ENCODE peak calls at places on chromosomes 4 and X, in five cellular contexts. L, Q, R, D and H are unnamed samples.

GRCh38 chr4:147853706-147854105 is 121.8 kb downstream of the ARHGAP10 start:
- DNase-seq in L (no peak), R (no peak), D (peak), Q (no peak), H (no peak)

GRCh38 chr4:143084566-143084965 is 100.2 kb upstream of the USP38 start:
- DNase-seq in L (no peak), Q (no peak), R (no peak), D (peak), H (peak)

GRCh38 chrX:97402903-97403302 is 519.2 kb downstream of the RPA4 start:
- DNase-seq in R (no peak), Q (no peak), D (no peak), L (no peak), H (no peak)

GRCh38 chr4:152255437-152255836 is 280.5 kb downstream of the FBXW7 start:
- DNase-seq in R (no peak), L (no peak), D (no peak), Q (peak), H (peak)

GRCh38 chr4:86835677-86836076 is 13.5 kb downstream of the SLC10A6 start:
- DNase-seq in R (no peak), L (no peak), Q (no peak), D (no peak), H (no peak)

GRCh38 chr4:66911898-66912297 is 633.4 kb downstream of the CENPC start:
- DNase-seq in R (no peak), D (peak), Q (no peak), L (peak), H (peak)

GRCh38 chrX:45843518-45843917 is 642.8 kb upstream of the DIPK2B start:
- DNase-seq in R (no peak), Q (no peak), D (no peak), L (no peak), H (no peak)

GRCh38 chr4:81359207-81359606 is 112.5 kb downstream of the RASGEF1B start:
- DNase-seq in L (peak), R (no peak), D (no peak), Q (no peak), H (no peak)

GRCh38 chrX:145856181-145856580 is 38.6 kb downstream of the SLITRK2 start:
- DNase-seq in D (no peak), R (no peak), Q (no peak), L (no peak), H (no peak)

GRCh38 chr4:40840985-40841571 is 91.3 kb downstream of the NSUN7 start:
- DNase-seq in R (peak), D (peak), L (peak), Q (peak), H (peak)

GRCh38 chr4:44580231-44580630 is 71.2 kb downstream of the YIPF7 start:
- DNase-seq in L (no peak), D (no peak), Q (no peak), R (no peak), H (no peak)

GRCh38 chr4:4919926-4920325 is 60.5 kb downstream of the MSX1 start:
- DNase-seq in Q (no peak), L (no peak), R (no peak), D (no peak), H (no peak)

GRCh38 chr4:22356996-22357596 is 158.8 kb downstream of the ADGRA3 start:
- DNase-seq in D (peak), R (no peak), Q (no peak), L (peak), H (peak)

GRCh38 chrX:120251471-120252011 is 929 bp downstream of the ZBTB33 start:
- DNase-seq in R (peak), D (peak), L (peak), Q (no peak), H (peak)

GRCh38 chr4:2891294-2891693 is 47.6 kb downstream of the ADD1 start:
- DNase-seq in R (no peak), D (peak), L (no peak), Q (no peak), H (peak)

GRCh38 chr4:38179690-38180299 is 219.6 kb downstream of the PTTG2 start:
- DNase-seq in D (peak), R (peak), Q (peak), L (peak), H (peak)

GRCh38 chrX:30822068-30822671 is 66.9 kb downstream of the TAB3 start:
- DNase-seq in L (no peak), D (no peak), Q (peak), R (no peak), H (no peak)

GRCh38 chr4:36138221-36138620 is 106.1 kb downstream of the ARAP2 start:
- DNase-seq in D (no peak), Q (no peak), L (peak), R (no peak), H (peak)

GRCh38 chr4:7120341-7120740 is 52.5 kb upstream of the GRPEL1 start:
- DNase-seq in R (no peak), D (no peak), L (no peak), Q (no peak), H (no peak)

GRCh38 chrX:40058719-40059118 is 39.0 kb downstream of the BCOR start:
- DNase-seq in L (no peak), Q (no peak), R (no peak), D (no peak), H (no peak)

GRCh38 chr4:55122235-55122634 is 3.2 kb downstream of the KDR start:
- DNase-seq in D (no peak), L (no peak), Q (no peak), R (no peak), H (no peak)

GRCh38 chrX:17597836-17598434 is 139.4 kb upstream of the SCML1 start:
- DNase-seq in L (no peak), R (no peak), D (peak), Q (no peak), H (peak)

GRCh38 chr4:17809667-17810066 is 890 bp downstream of the DCAF16 start:
- DNase-seq in Q (no peak), R (no peak), D (no peak), L (no peak), H (no peak)

GRCh38 chr4:37540486-37540885 is 145.7 kb downstream of the RELL1 start:
- DNase-seq in L (peak), Q (no peak), D (no peak), R (peak), H (peak)

GRCh38 chr4:137363496-137363895 is 168.8 kb downstream of the PCDH18 start:
- DNase-seq in L (no peak), R (no peak), Q (no peak), D (no peak), H (no peak)

GRCh38 chr4:56086073-56086521 is 137.4 kb downstream of the CEP135 start:
- DNase-seq in R (peak), L (no peak), D (no peak), Q (no peak), H (no peak)

GRCh38 chrX:40176256-40176978 is 78.7 kb upstream of the BCOR start:
- DNase-seq in D (peak), R (peak), L (no peak), Q (no peak), H (no peak)

GRCh38 chr4:81555489-81555888 is 83.8 kb upstream of the RASGEF1B start:
- DNase-seq in R (no peak), L (no peak), Q (no peak), D (no peak), H (no peak)

GRCh38 chr4:54840992-54841768 is 183.4 kb downstream of the KIT start:
- DNase-seq in Q (no peak), L (no peak), R (peak), D (peak), H (no peak)

GRCh38 chr4:113849771-113850170 is 88.2 kb upstream of the CAMK2D start:
- DNase-seq in D (no peak), R (no peak), Q (no peak), L (no peak), H (peak)

GRCh38 chrX:134537179-134537945 is 77.4 kb downstream of the HPRT1 start:
- DNase-seq in D (no peak), R (no peak), L (no peak), Q (no peak), H (peak)

GRCh38 chr4:5381981-5382441 is 326.3 kb downstream of the EVC2 start:
- DNase-seq in D (peak), Q (no peak), L (no peak), R (no peak), H (peak)

GRCh38 chrX:10855845-10856244 is 235.5 kb upstream of the MID1 start:
- DNase-seq in R (no peak), D (no peak), L (no peak), Q (no peak), H (no peak)

GRCh38 chrX:86237482-86237881 is 89.2 kb downstream of the DACH2 start:
- DNase-seq in R (no peak), L (no peak), Q (no peak), D (no peak), H (no peak)

GRCh38 chrX:123756320-123756719 is 23.5 kb upstream of the THOC2 start:
- DNase-seq in R (no peak), Q (no peak), L (no peak), D (peak), H (peak)

GRCh38 chr4:176309046-176309445 is 10.7 kb upstream of the SPCS3 start:
- DNase-seq in R (no peak), D (no peak), Q (no peak), L (no peak), H (no peak)

DNA sequence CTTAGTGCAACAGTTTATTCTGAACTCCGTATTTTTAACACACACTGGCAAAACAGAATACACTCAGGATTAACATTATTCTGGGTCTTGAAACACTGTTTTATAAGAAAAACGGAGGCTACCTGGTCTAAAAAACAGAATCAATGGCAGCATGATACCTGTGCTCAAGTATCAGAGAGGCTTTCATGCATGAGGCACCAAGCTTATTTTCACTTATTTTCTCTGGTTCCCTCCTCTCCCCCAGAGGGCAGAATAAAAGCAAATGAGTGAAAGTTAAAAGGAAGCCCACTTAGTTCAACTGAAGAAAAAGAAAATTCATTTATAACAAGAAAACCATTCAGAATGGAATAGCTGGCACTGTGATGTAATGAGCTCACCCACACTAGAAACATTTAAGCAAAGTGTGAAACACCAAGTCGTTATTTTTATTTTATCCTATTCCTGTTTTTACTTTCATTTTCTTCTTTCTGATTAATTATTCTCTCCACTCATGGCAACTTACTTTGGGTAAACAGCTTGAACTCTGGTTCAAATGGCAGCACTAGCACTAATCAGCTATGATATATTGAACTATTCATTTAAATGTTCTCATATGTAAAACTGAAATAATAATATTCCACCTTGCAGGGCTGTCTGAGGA is 211.8 kb downstream of the PPP3CA start:
- DNase-seq in D (no peak), Q (no peak), R (no peak), L (no peak), H (no peak)
- H3K9ac ChIP-seq in D (no peak), Q (no peak), R (no peak), L (no peak), H (no peak)

GRCh38 chrX:23742693-23743622 is at the start of gene ACOT9:
- DNase-seq in L (peak), Q (peak), D (peak), R (peak), H (peak)

GRCh38 chrX:23745786-23746185 is 2.7 kb upstream of the ACOT9 start:
- DNase-seq in R (no peak), D (no peak), L (no peak), Q (no peak), H (no peak)

GRCh38 chrX:23737413-23737812 is 5.7 kb downstream of the ACOT9 start:
- DNase-seq in D (peak), R (no peak), L (no peak), Q (no peak), H (peak)

DNA sequence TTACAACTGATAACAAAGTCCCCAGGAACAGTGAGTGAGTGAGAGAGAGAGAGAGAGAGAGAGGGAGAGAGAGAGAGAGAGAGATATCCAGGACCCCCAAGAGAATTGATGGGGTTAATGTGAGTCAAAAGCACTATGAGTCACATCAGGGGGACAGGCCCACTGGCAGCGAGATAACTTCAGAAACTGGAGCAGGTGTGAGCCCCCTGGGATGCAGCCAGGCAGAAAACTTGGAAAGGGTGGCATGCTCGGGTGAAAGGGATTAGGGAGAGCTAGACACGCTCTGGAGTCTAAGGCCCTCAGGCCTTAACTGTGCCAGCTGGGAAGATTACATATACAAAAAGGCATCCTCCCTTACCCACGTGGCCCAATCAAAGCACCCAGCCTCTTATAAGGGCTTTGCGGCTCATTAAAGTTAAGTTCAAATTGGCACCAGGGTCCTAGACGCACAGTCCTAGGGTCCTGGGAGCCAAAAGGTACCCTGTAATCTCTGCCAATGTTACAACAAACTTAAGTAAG is 843 bp downstream of the ACOT9 start:
- DNase-seq in R (peak), L (peak), Q (no peak), D (peak), H (peak)
- H3K9ac ChIP-seq in R (no peak), L (peak), Q (peak), D (peak), H (peak)

DNA sequence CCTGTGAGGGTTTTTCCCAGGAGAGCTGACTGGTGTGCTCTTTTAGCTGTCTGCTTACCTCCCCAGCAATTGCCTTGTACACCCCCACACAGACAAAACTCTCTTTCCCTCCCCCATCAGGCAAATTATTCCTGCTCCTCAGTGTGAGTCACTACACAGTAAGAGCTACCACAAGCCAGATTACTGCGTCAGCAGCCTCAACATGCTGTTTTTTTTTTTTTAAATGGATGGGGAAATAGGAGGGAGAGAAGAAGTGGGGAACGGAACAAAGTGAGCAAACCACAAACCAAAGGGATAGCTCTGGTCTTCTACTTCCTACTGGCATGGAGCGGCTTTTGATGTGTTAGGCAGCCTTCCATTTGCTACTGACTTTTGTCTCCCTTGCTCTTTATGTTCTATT is 107.5 kb upstream of the ACSL4 start:
- DNase-seq in R (no peak), Q (no peak), L (peak), D (peak), H (peak)
- H3K9ac ChIP-seq in R (no peak), Q (no peak), L (no peak), D (peak), H (peak)

DNA sequence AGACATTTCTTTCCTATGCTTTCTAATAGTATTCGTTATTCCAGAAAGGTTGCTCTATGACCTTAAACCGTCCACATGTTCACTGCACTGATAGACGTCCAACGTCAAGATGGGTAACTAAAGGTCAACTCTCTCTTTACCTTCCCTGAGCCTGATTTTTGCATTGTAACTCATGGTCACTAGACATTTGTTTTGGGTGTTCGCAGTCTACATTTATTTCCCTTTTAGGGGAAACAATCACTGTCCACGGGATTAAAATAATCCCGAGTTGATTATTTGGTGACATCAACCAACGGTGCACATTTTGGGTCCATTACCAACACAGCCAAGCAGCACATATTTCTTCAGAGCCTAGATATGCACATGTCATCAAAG is 540 bp upstream of the HADH start:
- DNase-seq in R (no peak), Q (no peak), D (no peak), L (no peak), H (no peak)
- H3K9ac ChIP-seq in R (no peak), Q (peak), D (peak), L (peak), H (peak)

GRCh38 chrX:53071064-53071463 is 11.1 kb upstream of the TSPYL2 start:
- DNase-seq in Q (no peak), L (no peak), R (no peak), D (no peak), H (no peak)
- H3K9ac ChIP-seq in Q (no peak), L (no peak), R (no peak), D (no peak), H (no peak)

GRCh38 chr4:53497446-53498069 is 93.7 kb downstream of the LNX1 start:
- DNase-seq in Q (no peak), L (no peak), R (peak), D (peak), H (no peak)
- H3K9ac ChIP-seq in Q (no peak), L (no peak), R (no peak), D (peak), H (no peak)

DNA sequence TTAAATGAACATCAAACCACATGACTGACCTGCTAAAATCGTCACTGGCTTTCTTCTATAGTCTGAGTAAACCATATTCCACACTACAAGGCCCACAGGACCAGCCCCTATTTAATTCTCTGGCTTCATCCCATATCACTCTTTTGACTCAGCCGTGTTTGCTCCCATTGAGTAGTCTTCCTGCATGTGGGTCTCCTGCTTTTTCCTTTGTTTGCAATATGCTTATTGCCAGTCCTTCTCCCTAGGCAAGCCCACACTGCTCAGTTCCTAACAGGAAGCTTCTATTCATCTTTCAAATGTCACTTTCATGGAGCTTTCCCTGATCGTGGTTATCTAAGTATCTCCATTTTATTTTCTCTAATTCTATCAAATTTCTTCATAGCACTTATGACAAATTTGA is 329.6 kb downstream of the RAPGEF2 start:
- DNase-seq in Q (no peak), R (no peak), L (no peak), D (no peak), H (no peak)
- H3K9ac ChIP-seq in Q (no peak), R (no peak), L (no peak), D (no peak), H (no peak)

DNA sequence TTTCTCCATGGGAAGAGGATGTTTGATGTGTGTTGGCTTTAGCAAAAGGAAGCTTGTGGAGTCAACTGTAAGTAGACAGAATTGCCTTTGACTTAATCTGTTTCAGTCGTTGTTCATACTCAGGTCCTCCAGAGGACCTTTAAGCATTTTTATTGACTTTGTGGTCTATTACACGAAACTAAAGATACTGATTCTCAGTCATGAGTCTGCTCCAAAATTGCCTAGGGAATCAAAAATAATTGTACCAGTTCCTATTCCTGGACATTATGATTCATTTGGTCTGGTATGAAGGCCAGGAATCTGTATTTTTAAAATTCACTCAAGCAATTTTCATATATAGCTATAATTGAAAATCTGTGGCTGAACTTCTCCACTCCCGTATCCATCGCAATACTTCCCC is 38.6 kb downstream of the AR start:
- DNase-seq in L (no peak), Q (no peak), R (no peak), D (no peak), H (no peak)
- H3K9ac ChIP-seq in L (no peak), Q (no peak), R (no peak), D (no peak), H (no peak)